ENCODE peak calls at places on chromosomes 4 and X, in eight cellular contexts. Y is Calu3, I is stromal cell of bone marrow, V is progenitor cell of endocrine pancreas, X is AML-193, K is heart left ventricle, O is fibroblast of mammary gland, S is NCI-H1105 treated with DMSO at 0.1 percent for 48 hours. T is an unnamed sample.

GRCh38 chrX:120692319-120692718 is 62.5 kb upstream of the C1GALT1C1 start:
- DNase-seq in O (no peak), Y (no peak), K (no peak), I (no peak), V (no peak), S (no peak), X (no peak), T (no peak)

GRCh38 chrX:98111684-98112083 is 1228.0 kb downstream of the RPA4 start:
- DNase-seq in S (no peak), Y (no peak), I (peak; percentile 0), X (no peak), V (no peak), O (no peak), K (no peak), T (no peak)

GRCh38 chr4:120202222-120202621 is 135.6 kb upstream of the MAD2L1 start:
- DNase-seq in K (no peak), V (no peak), X (no peak), I (no peak), O (no peak), Y (no peak), S (no peak), T (no peak)

GRCh38 chrX:132622130-132622529 is 133.3 kb upstream of the MBNL3 start:
- DNase-seq in I (no peak), K (no peak), X (no peak), V (no peak), Y (peak; percentile 1), S (no peak), O (peak; percentile 53), T (no peak)

GRCh38 chr4:86338989-86339388 is 20.9 kb downstream of the MAPK10 start:
- DNase-seq in Y (peak; percentile 2), V (no peak), K (no peak), O (peak; percentile 95), S (no peak), X (no peak), I (peak; percentile 95), T (no peak)

GRCh38 chrX:103343105-103343504 is 13.1 kb downstream of the TCEAL7 start:
- DNase-seq in V (no peak), K (no peak), Y (peak; percentile 43), O (peak; percentile 63), I (peak; percentile 33), S (peak; percentile 17), X (no peak), T (no peak)

GRCh38 chr4:101349346-101350064 is 2.2 kb upstream of the PPP3CA start:
- DNase-seq in O (peak; percentile 35), K (peak; percentile 55), Y (no peak), V (no peak), I (peak; percentile 14), S (peak; percentile 57), X (peak; percentile 11), T (no peak)

GRCh38 chr4:79598801-79599200 is 190.8 kb upstream of the GK2 start:
- DNase-seq in V (no peak), I (no peak), Y (no peak), O (no peak), X (no peak), K (no peak), S (no peak), T (no peak)

GRCh38 chrX:78123190-78123589 is 16.3 kb downstream of the TAF9B start:
- DNase-seq in S (no peak), K (no peak), X (no peak), I (no peak), O (peak; percentile 67), V (no peak), Y (peak; percentile 13), T (no peak)

GRCh38 chr4:3657917-3658913 is 108.0 kb upstream of the ADRA2C start:
- DNase-seq in X (no peak), K (peak; percentile 41), Y (no peak), O (peak; percentile 72), V (no peak), S (peak; percentile 34), I (peak; percentile 48), T (no peak)

GRCh38 chrX:17459008-17459407 is 84.0 kb downstream of the NHS start:
- DNase-seq in S (peak; percentile 89), O (peak; percentile 85), X (no peak), Y (no peak), V (no peak), K (no peak), I (peak; percentile 79), T (no peak)

GRCh38 chrX:12007881-12008280 is 130.4 kb upstream of the FRMPD4 start:
- DNase-seq in X (no peak), K (no peak), I (peak; percentile 50), Y (peak; percentile 56), S (no peak), O (peak; percentile 90), V (no peak), T (no peak)

GRCh38 chrX:48468247-48468671 is 1.8 kb downstream of the SLC38A5 start:
- DNase-seq in Y (no peak), I (no peak), X (no peak), S (no peak), V (no peak), O (no peak), K (no peak), T (no peak)

GRCh38 chr4:11817088-11817487 is 388.4 kb upstream of the HS3ST1 start:
- DNase-seq in S (no peak), V (no peak), X (no peak), I (no peak), K (no peak), Y (no peak), O (no peak), T (no peak)

GRCh38 chrX:54509401-54509800 is 13.4 kb upstream of the FGD1 start:
- DNase-seq in V (no peak), I (no peak), Y (no peak), S (no peak), O (no peak), X (no peak), K (no peak), T (no peak)

GRCh38 chrX:110146521-110146920 is 143.6 kb downstream of the TMEM164 start:
- DNase-seq in Y (peak; percentile 28), O (peak; percentile 74), X (peak; percentile 5), I (no peak), V (peak; percentile 15), K (no peak), S (peak; percentile 10), T (no peak)

GRCh38 chrX:152635941-152636340 is 1.8 kb upstream of the GABRQ start:
- DNase-seq in K (no peak), Y (peak; percentile 56), S (peak; percentile 67), I (peak; percentile 20), V (no peak), O (peak; percentile 65), X (peak; percentile 0), T (no peak)

GRCh38 chrX:40099046-40099968 is 1.5 kb upstream of the BCOR start:
- DNase-seq in I (no peak), V (no peak), S (no peak), Y (peak; percentile 44), O (no peak), K (peak; percentile 61), X (no peak), T (peak; percentile 66)

GRCh38 chr4:107069049-107069448 is 32.9 kb upstream of the DKK2 start:
- DNase-seq in X (no peak), S (no peak), O (peak; percentile 84), I (peak; percentile 30), K (no peak), V (no peak), Y (no peak), T (no peak)

GRCh38 chrX:14864626-14865025 is 8.2 kb downstream of the FANCB start:
- DNase-seq in S (no peak), V (no peak), O (peak; percentile 18), Y (no peak), K (no peak), I (no peak), X (no peak), T (no peak)

T was measured in GM12878.